ENCODE peak calls at places on chromosomes 5 and 9, in eight cellular contexts. One of them, this sample, is unnamed.

GRCh38 chr5:34552686-34553085 is 103.4 kb upstream of the RAI14 start:
- DNase-seq in stimulated activated naive B cell treated with anti-CD40 and anti-IgM and Interleukin-4, amounts not matched to agents 10 μg/mL and 1 μg/mL and 100 μg/mL, for 72 hours: no peak
- DNase-seq in foreskin fibroblast: no peak
- DNase-seq in T1000: no peak
- DNase-seq in stimulated activated CD8-positive, alpha-beta memory T cell treated with anti-CD3 and anti-CD28 coated beads, Interleukin-15, amount 100 ng/mL, for 4 hours: no peak
- DNase-seq in fibroblast of lung: no peak
- DNase-seq in astrocyte of the spinal cord: no peak
- DNase-seq in adipocyte: no peak
- DNase-seq in this sample: no peak

GRCh38 chr9:104772707-104773106 is 8.8 kb downstream of the NIPSNAP3B start:
- DNase-seq in stimulated activated naive B cell treated with anti-CD40 and anti-IgM and Interleukin-4, amounts not matched to agents 10 μg/mL and 1 μg/mL and 100 μg/mL, for 72 hours: no peak
- DNase-seq in T1000: no peak
- DNase-seq in astrocyte of the spinal cord: no peak
- DNase-seq in stimulated activated CD8-positive, alpha-beta memory T cell treated with anti-CD3 and anti-CD28 coated beads, Interleukin-15, amount 100 ng/mL, for 4 hours: no peak
- DNase-seq in fibroblast of lung: no peak
- DNase-seq in foreskin fibroblast: no peak
- DNase-seq in adipocyte: peak
- DNase-seq in this sample: no peak

GRCh38 chr5:76153996-76154395 is 70.8 kb downstream of the SV2C start:
- DNase-seq in T1000: no peak
- DNase-seq in fibroblast of lung: no peak
- DNase-seq in astrocyte of the spinal cord: no peak
- DNase-seq in stimulated activated naive B cell treated with anti-CD40 and anti-IgM and Interleukin-4, amounts not matched to agents 10 μg/mL and 1 μg/mL and 100 μg/mL, for 72 hours: no peak
- DNase-seq in stimulated activated CD8-positive, alpha-beta memory T cell treated with anti-CD3 and anti-CD28 coated beads, Interleukin-15, amount 100 ng/mL, for 4 hours: no peak
- DNase-seq in adipocyte: no peak
- DNase-seq in foreskin fibroblast: no peak
- DNase-seq in this sample: no peak

GRCh38 chr9:127537014-127537413 is 75.1 kb upstream of the STXBP1 start:
- DNase-seq in foreskin fibroblast: peak
- DNase-seq in astrocyte of the spinal cord: peak
- DNase-seq in stimulated activated naive B cell treated with anti-CD40 and anti-IgM and Interleukin-4, amounts not matched to agents 10 μg/mL and 1 μg/mL and 100 μg/mL, for 72 hours: no peak
- DNase-seq in adipocyte: peak
- DNase-seq in fibroblast of lung: peak
- DNase-seq in stimulated activated CD8-positive, alpha-beta memory T cell treated with anti-CD3 and anti-CD28 coated beads, Interleukin-15, amount 100 ng/mL, for 4 hours: no peak
- DNase-seq in T1000: no peak
- DNase-seq in this sample: no peak

GRCh38 chr9:123334639-123335038 is 21.4 kb upstream of the CRB2 start:
- DNase-seq in foreskin fibroblast: no peak
- DNase-seq in adipocyte: no peak
- DNase-seq in stimulated activated CD8-positive, alpha-beta memory T cell treated with anti-CD3 and anti-CD28 coated beads, Interleukin-15, amount 100 ng/mL, for 4 hours: no peak
- DNase-seq in stimulated activated naive B cell treated with anti-CD40 and anti-IgM and Interleukin-4, amounts not matched to agents 10 μg/mL and 1 μg/mL and 100 μg/mL, for 72 hours: no peak
- DNase-seq in fibroblast of lung: no peak
- DNase-seq in astrocyte of the spinal cord: no peak
- DNase-seq in T1000: no peak
- DNase-seq in this sample: no peak

GRCh38 chr9:112006361-112007020 is 109.9 kb downstream of the UGCG start:
- DNase-seq in astrocyte of the spinal cord: peak
- DNase-seq in T1000: no peak
- DNase-seq in fibroblast of lung: no peak
- DNase-seq in adipocyte: no peak
- DNase-seq in stimulated activated CD8-positive, alpha-beta memory T cell treated with anti-CD3 and anti-CD28 coated beads, Interleukin-15, amount 100 ng/mL, for 4 hours: no peak
- DNase-seq in foreskin fibroblast: no peak
- DNase-seq in stimulated activated naive B cell treated with anti-CD40 and anti-IgM and Interleukin-4, amounts not matched to agents 10 μg/mL and 1 μg/mL and 100 μg/mL, for 72 hours: no peak
- DNase-seq in this sample: no peak

GRCh38 chr9:75979362-75979761 is 88.9 kb downstream of the PCSK5 start:
- DNase-seq in stimulated activated CD8-positive, alpha-beta memory T cell treated with anti-CD3 and anti-CD28 coated beads, Interleukin-15, amount 100 ng/mL, for 4 hours: no peak
- DNase-seq in astrocyte of the spinal cord: no peak
- DNase-seq in foreskin fibroblast: no peak
- DNase-seq in stimulated activated naive B cell treated with anti-CD40 and anti-IgM and Interleukin-4, amounts not matched to agents 10 μg/mL and 1 μg/mL and 100 μg/mL, for 72 hours: no peak
- DNase-seq in T1000: no peak
- DNase-seq in fibroblast of lung: no peak
- DNase-seq in adipocyte: peak
- DNase-seq in this sample: no peak

GRCh38 chr5:94524841-94525697 is 93.3 kb downstream of the KIAA0825 start:
- DNase-seq in astrocyte of the spinal cord: peak
- DNase-seq in stimulated activated CD8-positive, alpha-beta memory T cell treated with anti-CD3 and anti-CD28 coated beads, Interleukin-15, amount 100 ng/mL, for 4 hours: no peak
- DNase-seq in fibroblast of lung: peak
- DNase-seq in T1000: no peak
- DNase-seq in adipocyte: peak
- DNase-seq in foreskin fibroblast: no peak
- DNase-seq in stimulated activated naive B cell treated with anti-CD40 and anti-IgM and Interleukin-4, amounts not matched to agents 10 μg/mL and 1 μg/mL and 100 μg/mL, for 72 hours: no peak
- DNase-seq in this sample: peak

GRCh38 chr5:169581580-169582227 is 1.9 kb upstream of the SPDL1 start:
- DNase-seq in T1000: peak
- DNase-seq in stimulated activated naive B cell treated with anti-CD40 and anti-IgM and Interleukin-4, amounts not matched to agents 10 μg/mL and 1 μg/mL and 100 μg/mL, for 72 hours: peak
- DNase-seq in fibroblast of lung: peak
- DNase-seq in stimulated activated CD8-positive, alpha-beta memory T cell treated with anti-CD3 and anti-CD28 coated beads, Interleukin-15, amount 100 ng/mL, for 4 hours: no peak
- DNase-seq in adipocyte: peak
- DNase-seq in astrocyte of the spinal cord: peak
- DNase-seq in foreskin fibroblast: peak
- DNase-seq in this sample: peak

GRCh38 chr9:85900504-85901201 is 40.3 kb upstream of the NAA35 start:
- DNase-seq in adipocyte: peak
- DNase-seq in foreskin fibroblast: peak
- DNase-seq in stimulated activated CD8-positive, alpha-beta memory T cell treated with anti-CD3 and anti-CD28 coated beads, Interleukin-15, amount 100 ng/mL, for 4 hours: no peak
- DNase-seq in T1000: no peak
- DNase-seq in fibroblast of lung: peak
- DNase-seq in stimulated activated naive B cell treated with anti-CD40 and anti-IgM and Interleukin-4, amounts not matched to agents 10 μg/mL and 1 μg/mL and 100 μg/mL, for 72 hours: peak
- DNase-seq in astrocyte of the spinal cord: peak
- DNase-seq in this sample: peak